ENCODE peak calls at places on chromosomes 11 and 22, in four cellular contexts. G, Z, I and P are unnamed samples.
A peak's percentile ranks its signal among the peaks of the same experiment; 100 is the strongest.

GRCh38 chr11:103525069-103525468 is 415.8 kb downstream of the DYNC2H1 start:
- DNase-seq in G (no peak), Z (peak; percentile 61), I (no peak), P (peak; percentile 69)

GRCh38 chr11:1504164-1504563 is 17.6 kb upstream of the MOB2 start:
- DNase-seq in G (no peak), Z (no peak), I (no peak), P (no peak)

GRCh38 chr22:46777609-46777970 is 15.1 kb downstream of the TBC1D22A start:
- DNase-seq in G (no peak), Z (no peak), I (no peak), P (no peak)

GRCh38 chr11:65958306-65958705 is 3.2 kb upstream of the SART1 start:
- DNase-seq in G (no peak), Z (no peak), I (no peak), P (peak; percentile 10)

GRCh38 chr11:27194976-27195375 is 154.4 kb downstream of the BBOX1 start:
- DNase-seq in G (no peak), Z (no peak), I (no peak), P (no peak)

GRCh38 chr11:96254087-96254486 is 88.9 kb downstream of the MAML2 start:
- DNase-seq in G (peak; percentile 80), Z (peak; percentile 68), I (no peak), P (peak; percentile 92)

GRCh38 chr11:118618991-118619375 is 11.6 kb downstream of the PHLDB1 start:
- DNase-seq in G (peak; percentile 67), Z (peak; percentile 82), I (no peak), P (peak; percentile 97)

GRCh38 chr11:28673687-28674431 is 565.7 kb downstream of the METTL15 start:
- DNase-seq in G (no peak), Z (peak; percentile 25), I (no peak), P (peak; percentile 78)

GRCh38 chr22:35597692-35598395 is 19.3 kb downstream of the MB start:
- DNase-seq in G (no peak), Z (no peak), I (no peak), P (no peak)

GRCh38 chr11:82733444-82734119 is at the start of gene FAM181B:
- DNase-seq in G (peak; percentile 44), Z (no peak), I (peak; percentile 66), P (no peak)

GRCh38 chr22:49587987-49588386 is 239.7 kb downstream of the BRD1 start:
- DNase-seq in G (no peak), Z (no peak), I (no peak), P (no peak)

GRCh38 chr11:63243533-63243932 is at the start of gene SLC22A25:
- DNase-seq in G (no peak), Z (no peak), I (no peak), P (no peak)

GRCh38 chr11:69486056-69486772 is 4.8 kb downstream of the LINC01488 start:
- DNase-seq in G (no peak), Z (no peak), I (no peak), P (no peak)

GRCh38 chr22:30196141-30196866 is 50.3 kb downstream of the LIF start:
- DNase-seq in G (peak; percentile 85), Z (peak; percentile 100), I (no peak), P (peak; percentile 99)

GRCh38 chr22:25048659-25049657 is 96.4 kb downstream of the KIAA1671 start:
- DNase-seq in G (peak; percentile 63), Z (peak; percentile 45), I (peak; percentile 47), P (peak; percentile 69)

GRCh38 chr22:45688606-45689080 is 17.0 kb downstream of the ATXN10 start:
- DNase-seq in G (no peak), Z (peak; percentile 76), I (no peak), P (peak; percentile 93)

GRCh38 chr11:126476977-126477376 is 121.5 kb downstream of the ST3GAL4 start:
- DNase-seq in G (no peak), Z (no peak), I (no peak), P (no peak)

GRCh38 chr11:46120361-46120710 is 918 bp downstream of the PHF21A start:
- DNase-seq in G (peak; percentile 42), Z (peak; percentile 15), I (peak; percentile 22), P (no peak)

GRCh38 chr11:46039990-46040389 is 81.3 kb downstream of the PHF21A start:
- DNase-seq in G (no peak), Z (peak; percentile 60), I (no peak), P (peak; percentile 7)

GRCh38 chr11:65817815-65818680 is 15.7 kb upstream of the SNX32 start:
- DNase-seq in G (peak; percentile 94), Z (peak; percentile 76), I (peak; percentile 83), P (peak; percentile 71)

GRCh38 chr22:24005201-24005600 is at the start of gene GSTT4:
- DNase-seq in G (peak; percentile 80), Z (no peak), I (no peak), P (no peak)